ENCODE peak calls at places on chromosomes 4 and X, in five cellular contexts. Q is neuronal stem cell, T is H9, C is IMR-90, L is H1. M is an unnamed sample.

GRCh38 chrX:3142259-3143042 is 101.2 kb downstream of the ARSF start:
- DNase-seq in Q (no peak), T (no peak), C (no peak), L (no peak), M (no peak)

GRCh38 chr4:134320048-134320447 is 118.5 kb upstream of the PABPC4L start:
- DNase-seq in Q (no peak), T (no peak), C (peak; percentile 0), L (no peak), M (peak; percentile 42)

GRCh38 chr4:185229021-185229818 is 19.8 kb downstream of the SNX25 start:
- DNase-seq in Q (no peak), T (no peak), C (no peak), L (no peak), M (no peak)

GRCh38 chr4:6316461-6317003 is 46.9 kb downstream of the WFS1 start:
- DNase-seq in Q (no peak), T (no peak), C (no peak), L (no peak), M (no peak)

GRCh38 chr4:7854697-7855370 is 84.8 kb downstream of the AFAP1 start:
- DNase-seq in Q (no peak), T (no peak), C (no peak), L (no peak), M (no peak)

GRCh38 chr4:54837576-54838140 is 179.9 kb downstream of the KIT start:
- DNase-seq in Q (no peak), T (no peak), C (no peak), L (no peak), M (no peak)

GRCh38 chrX:66030505-66031317 is 9.2 kb downstream of the VSIG4 start:
- DNase-seq in Q (peak; percentile 5), T (peak; percentile 39), C (peak; percentile 7), L (peak; percentile 43), M (peak; percentile 4)

GRCh38 chrX:70168238-70169188 is 8.8 kb upstream of the DGAT2L6 start:
- DNase-seq in Q (no peak), T (peak; percentile 48), C (peak; percentile 77), L (no peak), M (peak; percentile 66)

GRCh38 chrX:19889582-19890342 is 2.4 kb upstream of the SH3KBP1 start:
- DNase-seq in Q (no peak), T (no peak), C (peak; percentile 83), L (no peak), M (peak; percentile 73)

GRCh38 chr4:24181005-24181404 is 291.2 kb upstream of the PPARGC1A start:
- DNase-seq in Q (no peak), T (no peak), C (no peak), L (no peak), M (no peak)

GRCh38 chrX:136146614-136147319 is 566 bp upstream of the FHL1 start:
- DNase-seq in Q (no peak), T (no peak), C (no peak), L (peak; percentile 51), M (peak; percentile 22)

GRCh38 chr4:90165883-90166282 is 38.7 kb downstream of the CCSER1 start:
- DNase-seq in Q (no peak), T (no peak), C (no peak), L (no peak), M (no peak)

GRCh38 chrX:38312436-38312835 is 14.9 kb downstream of the RPGR start:
- DNase-seq in Q (no peak), T (no peak), C (peak; percentile 84), L (no peak), M (peak; percentile 71)

GRCh38 chr4:1530356-1530755 is 124.1 kb upstream of the NKX1-1 start:
- DNase-seq in Q (no peak), T (no peak), C (no peak), L (no peak), M (no peak)

GRCh38 chr4:156322592-156322991 is 368.9 kb upstream of the CTSO start:
- DNase-seq in Q (no peak), T (no peak), C (peak; percentile 90), L (no peak), M (peak; percentile 86)

GRCh38 chr4:170931326-170931725 is 841.6 kb upstream of the AADAT start:
- DNase-seq in Q (no peak), T (no peak), C (no peak), L (no peak), M (peak; percentile 27)

GRCh38 chr4:163269874-163270273 is 62.5 kb downstream of the NPY1R start:
- DNase-seq in Q (no peak), T (no peak), C (no peak), L (no peak), M (no peak)

GRCh38 chrX:38817004-38817703 is 15.9 kb downstream of the MID1IP1 start:
- DNase-seq in Q (no peak), T (peak; percentile 33), C (peak; percentile 43), L (no peak), M (peak; percentile 54)

GRCh38 chr4:8353912-8354453 is 84.4 kb downstream of the HTRA3 start:
- DNase-seq in Q (no peak), T (no peak), C (peak; percentile 78), L (no peak), M (peak; percentile 65)

GRCh38 chr4:74453037-74453635 is 8.2 kb downstream of the AREG start:
- DNase-seq in Q (no peak), T (no peak), C (no peak), L (no peak), M (no peak)

GRCh38 chr4:56977321-56978012 is at the start of gene NOA1:
- DNase-seq in Q (peak; percentile 98), T (peak; percentile 98), C (peak; percentile 99), L (peak; percentile 98), M (peak; percentile 99)

GRCh38 chrX:20124964-20125363 is 8.3 kb upstream of the MAP7D2 start:
- DNase-seq in Q (no peak), T (no peak), C (no peak), L (no peak), M (no peak)

GRCh38 chr4:78509030-78509429 is 42.5 kb upstream of the ANXA3 start:
- DNase-seq in Q (no peak), T (no peak), C (no peak), L (no peak), M (no peak)

GRCh38 chr4:114077610-114078009 is 98.2 kb upstream of the ARSJ start:
- DNase-seq in Q (no peak), T (no peak), C (peak; percentile 92), L (no peak), M (peak; percentile 81)

GRCh38 chr4:2591189-2591588 is 54.7 kb downstream of the FAM193A start:
- DNase-seq in Q (no peak), T (peak; percentile 67), C (peak; percentile 43), L (no peak), M (peak; percentile 84)

GRCh38 chr4:172899861-172900260 is 268.8 kb upstream of the GALNT7 start:
- DNase-seq in Q (no peak), T (no peak), C (no peak), L (no peak), M (no peak)

GRCh38 chr4:149987777-149988410 is 90.4 kb upstream of the DCLK2 start:
- DNase-seq in Q (no peak), T (no peak), C (no peak), L (no peak), M (no peak)

GRCh38 chr4:79651516-79651915 is 243.5 kb upstream of the GK2 start:
- DNase-seq in Q (no peak), T (peak; percentile 39), C (no peak), L (no peak), M (peak; percentile 12)

GRCh38 chr4:967113-968104 is 6.0 kb downstream of the DGKQ start:
- DNase-seq in Q (no peak), T (no peak), C (no peak), L (no peak), M (no peak)

GRCh38 chr4:88857588-88857987 is 160.0 kb upstream of the NAP1L5 start:
- DNase-seq in Q (no peak), T (no peak), C (peak; percentile 24), L (no peak), M (no peak)

DNA sequence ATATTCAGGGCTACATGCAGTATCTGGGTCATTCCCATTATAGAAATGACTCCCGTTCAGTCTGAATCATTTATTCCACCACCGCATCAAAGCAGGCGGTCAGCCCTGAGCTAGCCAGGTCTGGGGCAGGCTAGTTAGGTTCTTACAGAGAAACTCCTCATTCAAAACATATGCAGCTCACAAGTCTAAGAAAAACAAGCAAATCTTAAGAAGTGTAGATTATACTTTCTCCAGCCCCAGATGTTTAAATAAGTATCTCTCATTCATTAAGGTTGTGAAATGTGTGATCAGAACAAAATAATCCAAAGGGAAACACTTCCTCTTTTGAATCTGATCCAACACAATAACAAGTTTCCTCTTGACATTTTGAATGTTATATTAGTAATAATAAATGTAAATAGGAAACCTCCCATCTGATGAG is 441.9 kb downstream of the INPP4B start:
- DNase-seq in Q (no peak), T (no peak), C (peak; percentile 72), L (no peak), M (peak; percentile 59)
- H2BK15ac ChIP-seq in Q (no peak overlapping the region), T (no peak overlapping the region), C (no peak overlapping the region), L (no peak overlapping the region), M (no peak overlapping the region)

DNA sequence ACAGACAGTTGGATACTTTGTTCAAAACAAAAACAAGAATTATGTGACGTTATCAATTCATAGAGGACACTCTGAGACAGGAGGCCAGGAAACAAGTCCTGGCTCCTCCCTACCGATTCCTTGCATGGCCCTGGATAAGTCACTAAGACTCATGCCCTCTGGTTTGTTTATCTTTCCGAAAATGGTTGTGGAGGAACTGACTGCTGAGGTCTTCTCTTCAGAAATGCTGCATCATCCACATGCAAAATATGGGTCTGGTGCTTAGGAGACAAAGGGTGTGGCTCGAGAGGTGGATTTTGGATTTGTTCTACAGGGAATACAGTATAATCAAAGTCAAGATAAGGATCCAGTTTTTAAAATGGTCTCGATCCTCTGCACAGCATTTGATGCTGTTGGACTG is 130.9 kb downstream of the RELL1 start:
- DNase-seq in Q (no peak), T (no peak), C (peak; percentile 2), L (no peak), M (no peak)
- H4K91ac ChIP-seq in Q (no peak overlapping the region), T (no peak overlapping the region), C (no peak overlapping the region), L (no peak overlapping the region), M (no peak overlapping the region)

DNA sequence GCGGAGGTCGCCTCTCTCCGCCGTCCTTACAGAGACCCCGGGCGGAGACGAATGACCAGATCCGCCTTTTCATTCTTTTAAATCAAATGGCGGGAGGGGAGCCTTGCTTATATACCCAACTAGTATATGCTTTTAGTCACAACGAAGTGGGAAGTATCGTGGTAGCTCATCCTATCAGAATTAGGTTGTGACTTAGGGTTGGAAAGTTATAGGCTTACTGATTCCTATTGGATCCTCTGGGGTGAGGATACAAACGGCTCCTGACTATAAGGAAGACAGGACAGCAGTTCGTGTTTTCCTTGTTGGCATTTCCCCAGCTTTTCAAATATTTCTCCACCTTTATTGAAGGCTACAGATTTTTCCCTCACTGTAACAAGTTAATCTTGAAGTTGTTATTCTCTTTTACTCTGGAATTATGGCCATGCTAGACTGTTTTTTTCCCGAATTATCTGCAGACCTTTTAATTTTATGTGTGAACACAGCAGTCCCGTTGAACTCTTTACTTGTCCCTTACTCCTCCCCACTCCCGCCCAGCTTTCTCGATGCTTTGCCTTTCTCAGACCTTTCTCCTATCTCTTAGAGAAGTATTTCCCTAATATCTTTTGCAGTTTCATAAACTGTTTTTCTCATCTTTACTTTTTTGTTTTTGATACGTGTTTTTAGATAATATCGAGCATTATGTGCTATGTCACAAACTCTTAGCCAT is 623 bp downstream of the CEP44 start:
- DNase-seq in Q (no peak), T (no peak), C (peak; percentile 71), L (no peak), M (peak; percentile 91)
- H3K14ac ChIP-seq in Q (no peak overlapping the region), T (peak overlapping the region; percentile 100), C (peak overlapping the region; percentile 12), L (no peak overlapping the region), M (no peak overlapping the region)

DNA sequence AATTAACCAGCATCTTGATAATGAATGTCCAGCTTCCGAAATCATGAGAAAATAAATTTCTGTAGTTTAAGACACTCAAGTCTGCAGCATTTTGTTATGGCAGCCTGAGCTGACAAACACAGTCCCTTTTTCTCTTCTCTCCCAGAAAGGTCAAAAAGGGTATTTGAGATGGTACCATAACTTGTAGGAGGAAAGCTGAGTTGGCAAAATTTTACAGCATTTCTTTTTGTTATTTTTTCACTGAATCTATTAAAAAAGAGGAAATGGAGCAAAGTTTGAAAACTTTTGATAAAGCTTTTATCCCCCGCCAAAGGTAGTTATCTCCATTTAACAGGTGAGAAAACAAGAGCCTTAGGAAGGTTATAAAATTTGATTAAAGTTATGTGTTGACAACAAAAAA is 367.6 kb upstream of the TECRL start:
- DNase-seq in Q (no peak), T (no peak), C (no peak), L (no peak), M (no peak)
- H2BK15ac ChIP-seq in Q (no peak overlapping the region), T (no peak overlapping the region), C (no peak overlapping the region), L (no peak overlapping the region), M (no peak overlapping the region)

M was measured in mesenchymal stem cell.